ENCODE peak calls at places on chromosomes 5 and 9, in five cellular contexts. F is neuronal stem cell, Y is H9, A is trophoblast cell, Q is H1. P is an unnamed sample.

GRCh38 chr5:140868721-140869554 is at the start of gene PCDHA11:
- DNase-seq in Q (no peak), F (peak; percentile 42), Y (peak; percentile 68), A (no peak), P (no peak)

GRCh38 chr5:90585337-90585986 is 26.9 kb downstream of the ADGRV1 start:
- DNase-seq in F (no peak), Y (peak; percentile 41), Q (no peak), A (no peak), P (no peak)

GRCh38 chr5:12648558-12648957 is 744.3 kb upstream of the CTNND2 start:
- DNase-seq in F (no peak), Q (no peak), Y (no peak), A (no peak), P (no peak)

GRCh38 chr9:130106860-130107848 is 53.4 kb downstream of the GPR107 start:
- DNase-seq in Y (peak; percentile 57), F (peak; percentile 82), Q (peak; percentile 89), A (peak; percentile 88), P (peak; percentile 79)

GRCh38 chr9:125700791-125701190 is 6.2 kb downstream of the MAPKAP1 start:
- DNase-seq in Q (no peak), Y (peak; percentile 66), F (no peak), A (no peak), P (no peak)

GRCh38 chr5:139862313-139862712 is 66.7 kb downstream of the PSD2 start:
- DNase-seq in F (no peak), Y (no peak), A (peak; percentile 25), Q (no peak), P (peak; percentile 74)

GRCh38 chr9:92887880-92888338 is 10.1 kb upstream of the ZNF484 start:
- DNase-seq in A (no peak), F (no peak), Q (peak; percentile 26), Y (no peak), P (no peak)

GRCh38 chr5:96699186-96699820 is 37.1 kb downstream of the CAST start:
- DNase-seq in A (peak; percentile 54), F (no peak), Q (no peak), Y (peak; percentile 48), P (peak; percentile 59)

GRCh38 chr5:40413747-40414146 is 266.0 kb upstream of the PTGER4 start:
- DNase-seq in A (peak; percentile 71), Y (no peak), Q (no peak), F (no peak), P (peak; percentile 53)

GRCh38 chr5:148556835-148557234 is 97.5 kb downstream of the HTR4 start:
- DNase-seq in Y (no peak), Q (no peak), F (no peak), A (peak; percentile 68), P (no peak)

GRCh38 chr9:38393128-38393809 is 767 bp downstream of the ALDH1B1 start:
- DNase-seq in Y (no peak), A (no peak), F (no peak), Q (no peak), P (peak; percentile 12)

GRCh38 chr9:114284316-114285060 is 38.4 kb upstream of the ORM1 start:
- DNase-seq in Q (no peak), Y (peak; percentile 14), F (no peak), A (no peak), P (no peak)

GRCh38 chr5:14741721-14742426 is 77.4 kb downstream of the OTULIN start:
- DNase-seq in F (no peak), Q (no peak), Y (no peak), A (no peak), P (no peak)

GRCh38 chr5:122478741-122479459 is 166.9 kb downstream of the SNCAIP start:
- DNase-seq in Q (no peak), F (no peak), Y (no peak), A (peak; percentile 99), P (peak; percentile 10)

GRCh38 chr5:132060501-132061161 is at the start of gene IL3:
- DNase-seq in F (no peak), Y (peak; percentile 23), A (no peak), Q (peak; percentile 34), P (no peak)

GRCh38 chr9:131698715-131699053 is 41.2 kb downstream of the RAPGEF1 start:
- DNase-seq in F (no peak), Y (no peak), A (no peak), Q (no peak), P (no peak)

GRCh38 chr5:74294231-74294705 is 346.3 kb downstream of the ENC1 start:
- DNase-seq in Q (no peak), F (no peak), A (no peak), Y (no peak), P (no peak)

GRCh38 chr5:73066466-73066865 is 53.9 kb upstream of the TMEM171 start:
- DNase-seq in A (no peak), F (no peak), Y (no peak), Q (no peak), P (peak; percentile 23)

GRCh38 chr5:79200573-79201183 is 35.3 kb upstream of the JMY start:
- DNase-seq in A (peak; percentile 34), Y (no peak), F (no peak), Q (no peak), P (peak; percentile 16)

GRCh38 chr5:126446498-126447224 is 23.5 kb downstream of the GRAMD2B start:
- DNase-seq in A (peak; percentile 70), Q (no peak), F (no peak), Y (no peak), P (peak; percentile 71)

GRCh38 chr9:16184964-16185646 is 632.3 kb downstream of the CCDC171 start:
- DNase-seq in Q (no peak), A (no peak), Y (no peak), F (no peak), P (no peak)

GRCh38 chr5:122030251-122030650 is 47.8 kb downstream of the LOX start:
- DNase-seq in Y (no peak), F (no peak), A (peak; percentile 56), Q (no peak), P (peak; percentile 29)

GRCh38 chr5:73338201-73339126 is 110.1 kb downstream of the FOXD1 start:
- DNase-seq in A (no peak), Q (no peak), Y (no peak), F (no peak), P (peak; percentile 36)

GRCh38 chr5:62653001-62653863 is 74.6 kb downstream of the LRRC70 start:
- DNase-seq in A (peak; percentile 61), F (no peak), Y (no peak), Q (no peak), P (no peak)

GRCh38 chr9:115099891-115100290 is 18.1 kb downstream of the TNC start:
- DNase-seq in F (no peak), Y (no peak), A (no peak), Q (no peak), P (no peak)

GRCh38 chr9:137299938-137300337 is 2.1 kb downstream of the NRARP start:
- DNase-seq in F (no peak), A (no peak), Y (peak; percentile 39), Q (peak; percentile 71), P (no peak)

GRCh38 chr9:126956929-126957686 is 42.5 kb downstream of the RALGPS1 start:
- DNase-seq in F (peak; percentile 20), Q (peak; percentile 45), Y (no peak), A (no peak), P (peak; percentile 68)

GRCh38 chr9:124868511-124869465 is 6.9 kb downstream of the ARPC5L start:
- DNase-seq in Y (peak; percentile 84), A (peak; percentile 91), F (peak; percentile 72), Q (peak; percentile 89), P (peak; percentile 84)

GRCh38 chr9:82035332-82035731 is 46.8 kb downstream of the SPATA31D1 start:
- DNase-seq in Y (no peak), Q (no peak), A (no peak), F (no peak), P (peak; percentile 88)

GRCh38 chr9:82036101-82036500 is 47.5 kb downstream of the SPATA31D1 start:
- DNase-seq in Y (no peak), Q (no peak), F (no peak), A (no peak), P (no peak)

GRCh38 chr9:82037126-82037525 is 48.6 kb downstream of the SPATA31D1 start:
- DNase-seq in Y (no peak), A (no peak), F (no peak), Q (no peak), P (peak; percentile 71)

GRCh38 chr9:82031538-82032280 is 43.1 kb downstream of the SPATA31D1 start:
- DNase-seq in Y (no peak), F (no peak), Q (no peak), A (peak; percentile 87), P (peak; percentile 80)
- H2BK5ac ChIP-seq in Y (no peak overlapping the region), F (no peak overlapping the region), Q (no peak overlapping the region), A (no peak overlapping the region), P (no peak overlapping the region)

GRCh38 chr9:107944387-107944786 is 454.8 kb upstream of the KLF4 start:
- DNase-seq in A (no peak), Y (no peak), Q (no peak), F (no peak), P (no peak)

GRCh38 chr9:107946364-107947137 is 457.0 kb upstream of the KLF4 start:
- DNase-seq in F (no peak), Q (no peak), Y (no peak), A (no peak), P (no peak)

GRCh38 chr9:107945493-107945892 is 455.9 kb upstream of the KLF4 start:
- DNase-seq in F (no peak), Q (no peak), Y (no peak), A (no peak), P (no peak)

GRCh38 chr9:107943901-107944300 is 454.3 kb upstream of the KLF4 start:
- DNase-seq in Q (no peak), Y (no peak), F (no peak), A (no peak), P (no peak)

GRCh38 chr9:107945961-107946360 is 456.4 kb upstream of the KLF4 start:
- DNase-seq in A (no peak), Q (no peak), Y (no peak), F (no peak), P (no peak)
- H2BK12ac ChIP-seq in A (no peak overlapping the region), Q (no peak overlapping the region), Y (no peak overlapping the region), F (no peak overlapping the region), P (no peak overlapping the region)

GRCh38 chr5:157611571-157612067 is 36.0 kb upstream of the ADAM19 start:
- DNase-seq in Q (no peak), Y (no peak), F (no peak), A (peak; percentile 65), P (no peak)

GRCh38 chr5:157612581-157612980 is 37.0 kb upstream of the ADAM19 start:
- DNase-seq in A (peak; percentile 92), F (no peak), Y (no peak), Q (no peak), P (no peak)

GRCh38 chr5:157610990-157611389 is 35.4 kb upstream of the ADAM19 start:
- DNase-seq in Q (no peak), F (no peak), A (no peak), Y (no peak), P (no peak)

GRCh38 chr5:157613385-157614245 is 38.0 kb upstream of the ADAM19 start:
- DNase-seq in Y (no peak), A (peak; percentile 87), F (no peak), Q (no peak), P (peak; percentile 24)

GRCh38 chr5:157612071-157612476 is 36.5 kb upstream of the ADAM19 start:
- DNase-seq in F (no peak), A (no peak), Q (no peak), Y (no peak), P (no peak)
- H2BK5ac ChIP-seq in F (no peak overlapping the region), A (peak overlapping the region; percentile 54), Q (no peak overlapping the region), Y (no peak overlapping the region), P (no peak overlapping the region)

DNA sequence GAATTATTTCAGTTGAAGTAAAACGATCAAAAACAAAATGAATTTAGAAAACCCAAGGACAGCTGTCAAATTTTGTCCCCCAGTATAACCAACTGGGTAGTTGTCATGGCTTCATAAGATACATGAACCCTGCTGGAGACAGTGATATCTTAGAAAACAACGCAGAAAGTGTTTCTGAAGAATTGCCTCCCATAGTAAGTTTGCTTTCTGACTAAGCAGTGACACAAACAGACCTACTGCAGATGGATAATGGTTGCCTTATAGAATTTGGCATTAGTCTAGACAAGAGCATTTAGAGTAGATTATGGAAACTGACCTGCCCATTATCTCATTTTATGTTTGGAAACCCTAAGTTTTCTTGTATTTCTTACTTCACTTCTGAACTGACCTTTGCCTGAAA is 187.7 kb upstream of the KCNN2 start:
- DNase-seq in F (no peak), Y (no peak), Q (no peak), A (no peak), P (no peak)
- H2BK12ac ChIP-seq in F (no peak overlapping the region), Y (no peak overlapping the region), Q (no peak overlapping the region), A (no peak overlapping the region), P (no peak overlapping the region)